ENCODE peak calls at places on chromosomes 13 and 19, in four cellular contexts. T is foreskin fibroblast; Z is hepatocyte; I is activated naive CD8-positive, alpha-beta T cell treated with anti-CD3 and anti-CD28 coated beads for 36 hours. V is an unnamed sample.

GRCh38 chr19:48926909-48927308 is 6.6 kb upstream of the DHDH start:
- DNase-seq in T (peak; percentile 96), I (no peak), Z (peak; percentile 54), V (no peak)

GRCh38 chr19:29812080-29812880 is 489 bp downstream of the CCNE1 start:
- DNase-seq in Z (peak; percentile 49), T (peak; percentile 33), I (peak; percentile 21), V (no peak)

GRCh38 chr19:17458970-17459369 is 1.8 kb downstream of the NXNL1 start:
- DNase-seq in I (no peak), T (no peak), Z (no peak), V (no peak)

GRCh38 chr13:22073718-22074117 is 402.8 kb downstream of the FGF9 start:
- DNase-seq in T (no peak), Z (no peak), I (no peak), V (no peak)

GRCh38 chr13:34733720-34734119 is 208.3 kb upstream of the NBEA start:
- DNase-seq in I (no peak), Z (peak; percentile 7), T (peak; percentile 54), V (no peak)

GRCh38 chr13:54637377-54637776 is 1608.8 kb downstream of the OLFM4 start:
- DNase-seq in T (no peak), I (no peak), Z (peak; percentile 84), V (no peak)

GRCh38 chr13:105937451-105937850 is 598.0 kb downstream of the EFNB2 start:
- DNase-seq in Z (no peak), I (no peak), T (peak; percentile 84), V (no peak)

GRCh38 chr19:41299755-41300089 is 10.2 kb upstream of the CCDC97 start:
- DNase-seq in I (no peak), T (peak; percentile 88), Z (peak; percentile 64), V (no peak)

GRCh38 chr13:99859178-99860177 is 112.1 kb downstream of the ZIC5 start:
- DNase-seq in Z (no peak), I (peak; percentile 78), T (no peak), V (no peak)

GRCh38 chr13:30145709-30146367 is 161.5 kb downstream of the KATNAL1 start:
- DNase-seq in T (no peak), Z (no peak), I (peak; percentile 18), V (no peak)

GRCh38 chr19:38869160-38869835 is 8.8 kb downstream of the RINL start:
- DNase-seq in T (no peak), Z (no peak), I (peak; percentile 45), V (no peak)

GRCh38 chr19:46659151-46660007 is 1.6 kb downstream of the DACT3 start:
- DNase-seq in T (peak; percentile 60), Z (peak; percentile 61), I (no peak), V (peak; percentile 29)

GRCh38 chr19:45302416-45302815 is 20.3 kb downstream of the CKM start:
- DNase-seq in Z (no peak), I (no peak), T (no peak), V (no peak)

GRCh38 chr13:102580552-102581169 is 16.1 kb upstream of the TPP2 start:
- DNase-seq in Z (peak; percentile 82), T (peak; percentile 85), I (no peak), V (peak; percentile 66)

GRCh38 chr19:45071969-45072790 is 4.1 kb downstream of the ZNF296 start:
- DNase-seq in Z (no peak), T (no peak), I (no peak), V (no peak)

GRCh38 chr19:5751709-5752108 is 31.3 kb downstream of the CATSPERD start:
- DNase-seq in I (no peak), T (no peak), Z (no peak), V (no peak)

GRCh38 chr13:74136089-74136658 is 2.0 kb upstream of the KLF12 start:
- DNase-seq in T (peak; percentile 72), I (peak; percentile 36), Z (peak; percentile 58), V (no peak)

GRCh38 chr13:113856716-113857065 is 7.2 kb downstream of the GAS6 start:
- DNase-seq in Z (no peak), I (no peak), T (peak; percentile 81), V (no peak)

GRCh38 chr13:91174886-91175501 is 172.5 kb upstream of the MIR17HG start:
- DNase-seq in Z (no peak), T (no peak), I (no peak), V (no peak)

GRCh38 chr19:45103200-45103624 is 10.2 kb downstream of the PPP1R37 start:
- DNase-seq in T (peak; percentile 73), I (peak; percentile 54), Z (no peak), V (no peak)

GRCh38 chr13:105773241-105773640 is 762.2 kb downstream of the EFNB2 start:
- DNase-seq in Z (no peak), I (no peak), T (no peak), V (no peak)

GRCh38 chr19:47186337-47187022 is 44.5 kb downstream of the BBC3 start:
- DNase-seq in T (peak; percentile 45), I (peak; percentile 87), Z (no peak), V (no peak)

GRCh38 chr19:57016076-57016475 is 103.7 kb upstream of the USP29 start:
- DNase-seq in Z (no peak), I (no peak), T (no peak), V (peak; percentile 16)

GRCh38 chr13:100721885-100722512 is 47.4 kb upstream of the TMTC4 start:
- DNase-seq in Z (peak; percentile 73), I (peak; percentile 30), T (peak; percentile 75), V (peak; percentile 53)

GRCh38 chr13:50353651-50354415 is 338.6 kb downstream of the KCNRG start:
- DNase-seq in T (peak; percentile 60), I (no peak), Z (peak; percentile 16), V (no peak)

GRCh38 chr13:90680826-90681225 is 666.7 kb upstream of the MIR17HG start:
- DNase-seq in I (no peak), T (no peak), Z (no peak), V (no peak)

GRCh38 chr19:48959341-48960239 is 4.9 kb downstream of the BAX start:
- DNase-seq in Z (no peak), T (no peak), I (peak; percentile 17), V (no peak)

GRCh38 chr13:20331949-20332348 is 99.8 kb upstream of the GJB6 start:
- DNase-seq in I (no peak), T (no peak), Z (no peak), V (no peak)

GRCh38 chr13:110218601-110219201 is 88.3 kb downstream of the COL4A1 start:
- DNase-seq in I (no peak), T (no peak), Z (no peak), V (no peak)

GRCh38 chr19:42246143-42246868 is 3.9 kb upstream of the GSK3A start:
- DNase-seq in Z (peak; percentile 86), T (peak; percentile 93), I (no peak), V (peak; percentile 56)

GRCh38 chr19:32337176-32337808 is 8.1 kb upstream of the ZNF507 start:
- DNase-seq in Z (no peak), I (no peak), T (no peak), V (no peak)

GRCh38 chr13:110329798-110330461 is 22.8 kb downstream of the COL4A2 start:
- DNase-seq in I (no peak), T (peak; percentile 30), Z (no peak), V (no peak)

GRCh38 chr19:4662020-4662695 is 8.0 kb downstream of the MYDGF start:
- DNase-seq in Z (no peak), T (no peak), I (no peak), V (no peak)

GRCh38 chr13:53200498-53201453 is 172.2 kb downstream of the OLFM4 start:
- DNase-seq in Z (peak; percentile 89), T (peak; percentile 1), I (peak; percentile 15), V (no peak)